ENCODE peak calls at places on chromosomes 6 and 20, in nine cellular contexts. I is K562, P is lung, H is AG04450, L is fibroblast of pulmonary artery, M is mesenchymal stem cell, O is kidney, W is dorsolateral prefrontal cortex, Q is BJ. V is an unnamed sample.

GRCh38 chr6:166555066-166555465 is 31.4 kb downstream of the RAMACL start:
- DNase-seq in I (no peak), P (no peak), H (no peak), L (no peak), M (no peak), O (no peak), W (no peak), Q (no peak), V (no peak)

GRCh38 chr20:1894951-1895673 is at the start of gene SIRPA:
- DNase-seq in I (peak), P (peak), H (no peak), L (peak), M (peak), O (peak), W (peak), Q (no peak), V (peak)

GRCh38 chr6:140758169-140758877 is 1374.4 kb upstream of the GJE1 start:
- DNase-seq in I (no peak), P (no peak), H (no peak), L (no peak), M (no peak), O (no peak), W (no peak), Q (no peak), V (no peak)

GRCh38 chr20:41050361-41051019 is 21.9 kb downstream of the TOP1 start:
- DNase-seq in I (peak), P (no peak), H (no peak), L (peak), M (peak), O (no peak), W (no peak), Q (peak), V (no peak)

GRCh38 chr6:116330511-116330910 is 40.2 kb upstream of the DSE start:
- DNase-seq in I (no peak), P (no peak), H (no peak), L (no peak), M (no peak), O (no peak), W (no peak), Q (no peak), V (no peak)

GRCh38 chr6:146408583-146408982 is 135.1 kb upstream of the RAB32 start:
- DNase-seq in I (no peak), P (no peak), H (no peak), L (no peak), M (no peak), O (no peak), W (no peak), Q (no peak), V (peak)

GRCh38 chr6:25050356-25050755 is 114.6 kb upstream of the RIPOR2 start:
- DNase-seq in I (no peak), P (no peak), H (peak), L (peak), M (peak), O (no peak), W (no peak), Q (peak), V (no peak)

GRCh38 chr6:87391334-87391733 is 16.4 kb upstream of the CFAP206 start:
- DNase-seq in I (peak), P (no peak), H (no peak), L (peak), M (peak), O (no peak), W (no peak), Q (no peak), V (peak)

GRCh38 chr20:39795401-39796272 is 833.5 kb downstream of the DHX35 start:
- DNase-seq in I (no peak), P (no peak), H (peak), L (no peak), M (peak), O (no peak), W (no peak), Q (no peak), V (no peak)

GRCh38 chr6:11999245-11999644 is 12.9 kb upstream of the HIVEP1 start:
- DNase-seq in I (no peak), P (no peak), H (no peak), L (peak), M (no peak), O (no peak), W (no peak), Q (no peak), V (no peak)

GRCh38 chr6:138086573-138087196 is 20.5 kb downstream of the PERP start:
- DNase-seq in I (no peak), P (no peak), H (peak), L (no peak), M (peak), O (no peak), W (no peak), Q (no peak), V (no peak)

GRCh38 chr6:2931055-2931454 is 27.9 kb upstream of the SERPINB9 start:
- DNase-seq in I (no peak), P (no peak), H (no peak), L (no peak), M (no peak), O (no peak), W (no peak), Q (no peak), V (peak)

GRCh38 chr6:68892432-68892831 is 257.4 kb downstream of the ADGRB3 start:
- DNase-seq in I (no peak), P (no peak), H (no peak), L (no peak), M (no peak), O (no peak), W (no peak), Q (no peak), V (no peak)

GRCh38 chr6:18155864-18156396 is 708 bp downstream of the KDM1B start:
- DNase-seq in I (peak), P (peak), H (no peak), L (peak), M (peak), O (peak), W (peak), Q (no peak), V (peak)

GRCh38 chr6:159317430-159317829 is 148.2 kb downstream of the FNDC1 start:
- DNase-seq in I (no peak), P (no peak), H (no peak), L (no peak), M (no peak), O (no peak), W (no peak), Q (no peak), V (no peak)

GRCh38 chr20:62615750-62616251 is 26.5 kb upstream of the SLCO4A1 start:
- DNase-seq in I (no peak), P (no peak), H (no peak), L (no peak), M (no peak), O (no peak), W (no peak), Q (no peak), V (no peak)

GRCh38 chr20:46939031-46939430 is 44.4 kb downstream of the EYA2 start:
- DNase-seq in I (peak), P (no peak), H (no peak), L (peak), M (no peak), O (no peak), W (no peak), Q (no peak), V (peak)

GRCh38 chr20:48286571-48287551 is 501.6 kb upstream of the SULF2 start:
- DNase-seq in I (no peak), P (no peak), H (no peak), L (peak), M (no peak), O (no peak), W (no peak), Q (no peak), V (peak)

GRCh38 chr6:166662690-166663089 is 35.6 kb upstream of the RPS6KA2 start:
- DNase-seq in I (no peak), P (no peak), H (no peak), L (no peak), M (no peak), O (no peak), W (no peak), Q (no peak), V (no peak)

GRCh38 chr6:93416575-93417420 is 2.6 kb downstream of the EPHA7 start:
- DNase-seq in I (no peak), P (no peak), H (no peak), L (peak), M (peak), O (peak), W (peak), Q (no peak), V (peak)

GRCh38 chr6:40308533-40309306 is 278.4 kb downstream of the LRFN2 start:
- DNase-seq in I (peak), P (peak), H (peak), L (peak), M (peak), O (no peak), W (no peak), Q (no peak), V (peak)

GRCh38 chr6:133456934-133457333 is 215.8 kb downstream of the EYA4 start:
- DNase-seq in I (no peak), P (no peak), H (no peak), L (no peak), M (no peak), O (no peak), W (no peak), Q (no peak), V (no peak)

GRCh38 chr6:136609878-136610706 is 59.9 kb upstream of the MAP7 start:
- DNase-seq in I (peak), P (peak), H (peak), L (peak), M (peak), O (no peak), W (no peak), Q (peak), V (no peak)

GRCh38 chr6:117908246-117909107 is 1.4 kb downstream of the SLC35F1 start:
- DNase-seq in I (no peak), P (no peak), H (no peak), L (no peak), M (no peak), O (peak), W (peak), Q (no peak), V (peak)

GRCh38 chr20:52219441-52219840 is 27.9 kb upstream of the ZFP64 start:
- DNase-seq in I (no peak), P (no peak), H (no peak), L (peak), M (peak), O (no peak), W (no peak), Q (no peak), V (peak)

GRCh38 chr6:157635388-157636244 is 187.4 kb upstream of the SNX9 start:
- DNase-seq in I (peak), P (no peak), H (no peak), L (peak), M (no peak), O (no peak), W (no peak), Q (no peak), V (no peak)

GRCh38 chr20:24208652-24209051 is 220.1 kb upstream of the GGTLC1 start:
- DNase-seq in I (no peak), P (no peak), H (no peak), L (no peak), M (no peak), O (no peak), W (no peak), Q (no peak), V (peak)

GRCh38 chr6:36095497-36096391 is 34.6 kb upstream of the MAPK13 start:
- DNase-seq in I (no peak), P (no peak), H (no peak), L (no peak), M (no peak), O (no peak), W (no peak), Q (no peak), V (no peak)

GRCh38 chr6:160139420-160139851 is 17.8 kb downstream of the SLC22A1 start:
- DNase-seq in I (no peak), P (no peak), H (peak), L (peak), M (peak), O (no peak), W (no peak), Q (peak), V (no peak)

GRCh38 chr6:130843575-130844320 is 16.5 kb downstream of the SMLR1 start:
- DNase-seq in I (no peak), P (no peak), H (no peak), L (peak), M (peak), O (no peak), W (no peak), Q (peak), V (no peak)

GRCh38 chr6:75206338-75207210 is 721 bp upstream of the COL12A1 start:
- DNase-seq in I (no peak), P (no peak), H (no peak), L (peak), M (peak), O (peak), W (no peak), Q (no peak), V (peak)

GRCh38 chr20:4243071-4243470 is 227.7 kb upstream of the RNF24 start:
- DNase-seq in I (peak), P (no peak), H (no peak), L (no peak), M (peak), O (no peak), W (no peak), Q (no peak), V (no peak)

GRCh38 chr6:12324096-12324495 is 33.9 kb downstream of the EDN1 start:
- DNase-seq in I (no peak), P (peak), H (no peak), L (peak), M (peak), O (no peak), W (no peak), Q (peak), V (no peak)

GRCh38 chr20:58650181-58650775 is 805 bp upstream of the STX16 start:
- DNase-seq in I (peak), P (no peak), H (no peak), L (no peak), M (no peak), O (no peak), W (no peak), Q (no peak), V (peak)
- H3K4me3 ChIP-seq in I (peak), P (peak), H (peak), L (peak), M (peak), O (peak), W (peak), Q (peak), V (peak)

DNA sequence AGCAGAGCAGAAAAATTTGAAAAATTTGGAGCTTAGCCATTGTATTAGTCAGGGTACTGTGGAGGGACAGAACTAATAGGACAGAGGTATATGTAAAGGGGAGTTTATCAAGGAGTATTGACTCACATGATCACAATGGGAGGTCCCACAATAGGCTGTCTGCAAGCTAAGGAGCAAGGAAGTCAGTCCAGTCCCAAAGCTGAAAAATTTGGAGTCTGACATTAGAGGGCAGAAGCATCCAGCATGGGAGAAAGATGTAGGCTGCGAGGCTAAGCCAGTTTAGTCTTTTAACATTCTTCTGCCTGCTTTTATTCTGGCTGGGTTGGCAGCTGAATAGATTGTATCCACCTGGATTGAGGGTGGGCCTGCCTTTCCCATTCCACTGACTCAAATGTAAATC is 82.0 kb downstream of the SMPDL3A start:
- DNase-seq in I (no peak), P (no peak), H (no peak), L (peak), M (no peak), O (no peak), W (no peak), Q (no peak), V (no peak)
- H3K4me3 ChIP-seq in I (no peak), P (no peak), H (no peak), L (no peak), M (no peak), O (no peak), W (no peak), Q (no peak), V (no peak)

DNA sequence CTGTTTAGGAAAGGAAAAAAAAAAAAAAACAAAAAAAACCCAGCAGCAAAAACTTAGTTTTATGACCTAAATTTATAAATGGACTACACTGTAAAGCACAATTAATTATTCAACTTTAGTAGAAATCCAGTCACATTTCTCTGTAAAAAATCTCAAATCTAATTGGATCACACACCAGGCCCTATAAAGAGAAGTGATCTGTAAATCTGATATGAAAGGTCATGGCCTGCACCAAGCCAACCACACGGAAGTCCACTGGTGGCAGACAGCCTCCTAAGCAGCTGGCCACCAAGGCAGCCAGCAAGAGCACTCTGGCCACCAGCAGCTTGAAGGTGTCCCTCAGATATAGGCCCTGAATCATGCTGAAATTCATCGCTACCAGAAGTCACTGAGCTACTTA is 131.6 kb downstream of the HFE start:
- DNase-seq in I (peak), P (no peak), H (no peak), L (no peak), M (no peak), O (no peak), W (no peak), Q (no peak), V (no peak)
- H3K4me3 ChIP-seq in I (peak), P (no peak), H (no peak), L (no peak), M (no peak), O (no peak), W (no peak), Q (no peak), V (no peak)

DNA sequence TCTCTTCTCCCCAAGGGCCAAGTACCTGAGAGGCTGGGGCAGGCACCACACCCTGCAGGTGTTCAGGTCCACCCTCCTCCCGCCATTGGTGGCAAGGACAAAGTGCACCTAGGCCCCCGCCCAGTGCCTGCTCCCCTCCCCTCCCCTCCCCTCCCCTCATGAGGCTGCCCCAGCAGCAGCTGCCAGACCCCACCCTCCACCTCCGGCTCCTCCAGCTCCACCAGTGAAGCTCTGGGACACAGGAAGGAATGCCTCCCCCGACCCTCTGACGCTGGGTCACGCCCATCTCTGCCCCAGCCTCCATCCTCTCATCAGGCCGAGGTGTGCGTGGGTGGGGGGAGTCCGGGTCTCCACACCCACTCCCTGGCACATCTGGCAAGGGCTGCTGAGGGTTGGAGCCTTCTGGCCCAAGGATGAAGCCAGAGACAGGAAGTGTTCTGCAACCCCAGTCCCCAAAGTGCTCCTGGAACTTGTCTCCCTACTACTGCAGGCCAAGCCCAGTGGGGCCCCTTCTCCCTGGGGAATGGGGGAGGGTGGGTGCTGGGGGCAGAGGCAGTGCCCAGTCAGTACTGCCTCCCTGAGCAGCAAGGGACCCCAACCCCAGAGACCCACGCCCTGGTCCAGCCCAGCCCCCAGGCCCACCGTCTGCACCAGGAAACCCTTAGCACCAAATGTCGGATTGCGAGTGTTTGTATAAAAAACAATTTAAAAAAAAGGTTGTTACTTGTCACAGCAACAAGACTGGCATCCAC is 1.6 kb upstream of the UCKL1 start:
- DNase-seq in I (peak), P (no peak), H (no peak), L (peak), M (no peak), O (peak), W (no peak), Q (no peak), V (no peak)
- H3K4me3 ChIP-seq in I (peak), P (no peak), H (no peak), L (no peak), M (peak), O (no peak), W (no peak), Q (no peak), V (no peak)

GRCh38 chr6:135182993-135183531 is 2.0 kb downstream of the MYB start:
- DNase-seq in I (peak), P (peak), H (no peak), L (no peak), M (no peak), O (peak), W (no peak), Q (no peak), V (peak)

GRCh38 chr6:135187372-135187771 is 6.3 kb downstream of the MYB start:
- DNase-seq in I (no peak), P (no peak), H (no peak), L (no peak), M (no peak), O (no peak), W (no peak), Q (no peak), V (no peak)

GRCh38 chr6:135183532-135184440 is 2.7 kb downstream of the MYB start:
- DNase-seq in I (peak), P (peak), H (no peak), L (peak), M (peak), O (no peak), W (no peak), Q (no peak), V (peak)

GRCh38 chr6:135186255-135186654 is 5.1 kb downstream of the MYB start:
- DNase-seq in I (no peak), P (no peak), H (no peak), L (no peak), M (no peak), O (no peak), W (no peak), Q (no peak), V (no peak)

DNA sequence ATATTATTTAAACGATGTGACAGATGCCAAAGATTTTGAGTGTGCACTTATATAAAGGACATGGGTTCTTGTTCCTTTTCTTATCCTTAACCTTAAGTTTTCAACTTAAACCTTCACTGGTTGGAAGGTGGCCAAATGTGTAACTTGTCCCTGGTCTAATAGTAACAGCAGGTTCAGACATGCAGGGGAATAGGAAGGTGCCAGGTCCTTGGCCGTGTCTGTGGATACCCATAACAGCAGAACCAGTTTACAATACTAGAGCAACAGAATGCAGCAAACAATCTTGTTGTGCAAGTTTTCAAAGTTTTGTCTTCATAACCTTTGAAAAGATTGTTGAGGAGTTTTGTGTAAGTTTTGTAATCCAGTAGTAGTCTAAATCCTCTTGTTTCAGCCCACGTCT is 4.4 kb downstream of the MYB start:
- DNase-seq in I (no peak), P (no peak), H (no peak), L (no peak), M (no peak), O (no peak), W (no peak), Q (no peak), V (no peak)
- H3K4me3 ChIP-seq in I (peak), P (no peak), H (no peak), L (no peak), M (no peak), O (no peak), W (no peak), Q (no peak), V (no peak)

GRCh38 chr20:37336369-37337207 is 9.4 kb upstream of the SRC start:
- DNase-seq in I (peak), P (peak), H (no peak), L (peak), M (peak), O (peak), W (no peak), Q (no peak), V (peak)
- H3K4me3 ChIP-seq in I (no peak), P (no peak), H (no peak), L (no peak), M (no peak), O (no peak), W (no peak), Q (no peak), V (no peak)

GRCh38 chr6:42022755-42023384 is 27.5 kb upstream of the TAF8 start:
- DNase-seq in I (no peak), P (no peak), H (no peak), L (no peak), M (no peak), O (peak), W (no peak), Q (no peak), V (no peak)
- H3K4me3 ChIP-seq in I (no peak), P (no peak), H (no peak), L (no peak), M (no peak), O (no peak), W (no peak), Q (no peak), V (no peak)

V was measured in WERI-Rb-1.